ENCODE peak calls at places on chromosomes 13 and 19, in nine cellular contexts. T is activated naive CD8-positive, alpha-beta T cell treated with anti-CD3 and anti-CD28 coated beads, Interleukin-2, amount 10 ng/mL, durations not matched to agents 7 days and 5 days; D is suprapubic skin; C is GM13976; F is prostate gland; E is head of caudate nucleus; M is activated CD4-positive, alpha-beta T cell treated with anti-CD3 and anti-CD28 coated beads, Interleukin-2, amount 10 ng/mL, durations not matched to agents 7 days and 5 days; I is fibroblast of mammary gland; A is activated CD8-positive, alpha-beta memory T cell treated with anti-CD3 and anti-CD28 coated beads for 24 hours. U is an unnamed sample.

GRCh38 chr13:97780486-97780885 is 173.0 kb upstream of the IPO5 start:
- DNase-seq in F (no peak), I (no peak), D (no peak), E (peak), M (no peak), A (no peak), T (no peak), C (no peak), U (no peak)

GRCh38 chr13:77443511-77443910 is 92.0 kb upstream of the SCEL start:
- DNase-seq in C (no peak), E (no peak), A (no peak), M (no peak), D (no peak), T (no peak), I (no peak), F (no peak), U (no peak)

GRCh38 chr19:21474671-21475181 is 30.7 kb upstream of the ZNF429 start:
- DNase-seq in A (peak), E (peak), I (peak), T (peak), D (peak), M (peak), F (peak), C (peak), U (no peak)

GRCh38 chr19:42184401-42184861 is 33.0 kb downstream of the DEDD2 start:
- DNase-seq in F (peak), A (peak), C (peak), D (no peak), T (peak), I (peak), E (peak), M (peak), U (peak)

GRCh38 chr13:20391597-20392452 is 133.8 kb downstream of the CRYL1 start:
- DNase-seq in E (no peak), F (no peak), C (no peak), D (no peak), M (no peak), T (peak), A (peak), I (no peak), U (no peak)

GRCh38 chr19:15629003-15629880 is 11.5 kb upstream of the CYP4F3 start:
- DNase-seq in D (peak), C (peak), M (peak), T (peak), F (peak), I (peak), A (peak), E (peak), U (no peak)

GRCh38 chr13:111632906-111633305 is 312.5 kb downstream of the TEX29 start:
- DNase-seq in F (no peak), T (no peak), M (no peak), E (no peak), A (no peak), D (no peak), C (no peak), I (no peak), U (no peak)

GRCh38 chr13:111577429-111577828 is 257.0 kb downstream of the TEX29 start:
- DNase-seq in I (no peak), F (no peak), T (no peak), M (no peak), E (no peak), C (no peak), D (no peak), A (no peak), U (no peak)

GRCh38 chr13:98285317-98285716 is 108.2 kb upstream of the RNF113B start:
- DNase-seq in A (no peak), F (no peak), M (no peak), E (no peak), T (no peak), D (no peak), I (no peak), C (no peak), U (no peak)

GRCh38 chr13:71056581-71056980 is 810.4 kb downstream of the DACH1 start:
- DNase-seq in A (no peak), E (no peak), M (no peak), F (no peak), T (no peak), C (no peak), D (no peak), I (no peak), U (no peak)

GRCh38 chr19:48818234-48818823 is 7.5 kb upstream of the BCAT2 start:
- DNase-seq in F (no peak), M (no peak), C (no peak), I (no peak), D (no peak), T (no peak), E (no peak), A (no peak), U (no peak)

GRCh38 chr13:91347996-91348905 is 764 bp downstream of the MIR17HG start:
- DNase-seq in D (no peak), I (no peak), M (peak), T (peak), F (peak), E (peak), A (peak), C (peak), U (no peak)

GRCh38 chr13:26557393-26558073 is at the start of gene WASF3:
- DNase-seq in A (peak), T (peak), F (peak), M (peak), C (peak), I (peak), D (peak), E (peak), U (peak)

GRCh38 chr19:13974073-13974472 is 21.8 kb downstream of the DCAF15 start:
- DNase-seq in T (no peak), I (no peak), A (peak), F (peak), D (no peak), C (no peak), M (peak), E (no peak), U (no peak)

GRCh38 chr19:2168619-2169424 is 5.1 kb downstream of the DOT1L start:
- DNase-seq in M (no peak), A (peak), F (peak), C (peak), E (peak), I (peak), T (no peak), D (peak), U (peak)

GRCh38 chr13:80235559-80236296 is 105.2 kb downstream of the SPRY2 start:
- DNase-seq in D (no peak), I (no peak), E (no peak), F (no peak), C (no peak), M (no peak), A (no peak), T (no peak), U (no peak)

GRCh38 chr13:51935326-51936171 is 73.8 kb downstream of the CCDC70 start:
- DNase-seq in M (no peak), D (peak), C (no peak), I (peak), A (no peak), F (peak), E (no peak), T (no peak), U (no peak)

GRCh38 chr19:40284501-40285352 is at the start of gene AKT2:
- DNase-seq in M (peak), F (peak), T (peak), A (peak), E (peak), C (peak), I (peak), D (peak), U (no peak)

GRCh38 chr13:87671031-87671823 is at the start of gene SLITRK5:
- DNase-seq in M (peak), F (peak), I (peak), T (peak), D (peak), E (peak), C (peak), A (peak), U (no peak)

GRCh38 chr19:16232127-16232526 is 34.4 kb downstream of the AP1M1 start:
- DNase-seq in M (no peak), F (no peak), D (no peak), T (no peak), C (peak), I (no peak), A (no peak), E (no peak), U (no peak)

GRCh38 chr13:82070411-82070810 is 1729.5 kb upstream of the SPRY2 start:
- DNase-seq in D (no peak), I (no peak), T (no peak), M (no peak), E (no peak), C (no peak), A (no peak), F (no peak), U (no peak)

GRCh38 chr13:101425623-101426022 is 9.3 kb upstream of the NALCN start:
- DNase-seq in C (no peak), T (no peak), I (no peak), E (no peak), F (no peak), A (no peak), D (no peak), M (no peak), U (no peak)

GRCh38 chr19:39046037-39046821 is 13.9 kb upstream of the FBXO27 start:
- DNase-seq in M (no peak), D (no peak), I (no peak), E (no peak), F (no peak), C (no peak), T (no peak), A (no peak), U (peak)

GRCh38 chr13:100124265-100124664 is 35.4 kb downstream of the PCCA start:
- DNase-seq in A (no peak), I (peak), F (no peak), T (no peak), C (no peak), D (no peak), E (no peak), M (no peak), U (no peak)

GRCh38 chr13:22698477-22698876 is 482.3 kb upstream of the SGCG start:
- DNase-seq in A (no peak), C (no peak), T (no peak), F (no peak), D (no peak), E (no peak), I (no peak), M (no peak), U (no peak)

GRCh38 chr19:48878219-48879024 is 6.2 kb downstream of the PPP1R15A start:
- DNase-seq in D (no peak), E (no peak), M (peak), A (no peak), F (no peak), I (no peak), T (no peak), C (no peak), U (no peak)

GRCh38 chr13:78129850-78130249 is 211.2 kb upstream of the EDNRB start:
- DNase-seq in M (no peak), T (no peak), F (no peak), D (no peak), I (no peak), A (no peak), E (no peak), C (no peak), U (no peak)

GRCh38 chr13:106110241-106110855 is 425.1 kb downstream of the EFNB2 start:
- DNase-seq in F (no peak), M (no peak), I (no peak), T (no peak), C (no peak), E (no peak), D (no peak), A (no peak), U (no peak)

GRCh38 chr13:97339019-97339988 is 94.7 kb upstream of the RAP2A start:
- DNase-seq in E (peak), C (no peak), D (no peak), I (peak), T (no peak), F (no peak), A (no peak), M (no peak), U (peak)

GRCh38 chr19:48826606-48827020 is 9.7 kb downstream of the HSD17B14 start:
- DNase-seq in C (no peak), I (no peak), E (no peak), A (no peak), T (no peak), D (no peak), F (no peak), M (no peak), U (no peak)

GRCh38 chr19:4140237-4140711 is 13.2 kb upstream of the CREB3L3 start:
- DNase-seq in F (peak), E (peak), T (peak), D (no peak), C (peak), I (peak), A (peak), M (peak), U (no peak)

GRCh38 chr13:74270018-74270417 is 135.8 kb upstream of the KLF12 start:
- DNase-seq in A (no peak), D (no peak), T (no peak), E (no peak), M (no peak), I (no peak), C (no peak), F (no peak), U (no peak)

GRCh38 chr19:10544753-10545251 is 1.1 kb downstream of the ATG4D start:
- DNase-seq in A (no peak), C (peak), E (no peak), F (no peak), D (no peak), M (no peak), T (no peak), I (no peak), U (no peak)

GRCh38 chr13:76887070-76887563 is 912 bp upstream of the KCTD12 start:
- DNase-seq in I (no peak), A (no peak), M (no peak), E (no peak), F (no peak), C (no peak), D (no peak), T (no peak), U (no peak)

GRCh38 chr13:22499919-22500318 is 680.9 kb upstream of the SGCG start:
- DNase-seq in D (no peak), A (no peak), M (no peak), C (no peak), T (no peak), I (no peak), F (no peak), E (no peak), U (no peak)

GRCh38 chr19:7811989-7812388 is 18.0 kb upstream of the EVI5L start:
- DNase-seq in E (no peak), C (no peak), M (no peak), A (no peak), F (no peak), D (no peak), T (no peak), I (no peak), U (no peak)